ENCODE peak calls at places on chromosomes 11 and 22, in eight cellular contexts. M, L, E, G, T, Q, S and Z are unnamed samples.

GRCh38 chr22:28450109-28450508 is 229.5 kb downstream of the TTC28 start:
- DNase-seq in M (no peak), Q (no peak), E (no peak), S (no peak), L (no peak), G (no peak), T (no peak), Z (no peak)

GRCh38 chr22:39593931-39594285 is 23.4 kb downstream of the CACNA1I start:
- DNase-seq in M (no peak), E (no peak), T (no peak), S (no peak), G (no peak), L (no peak), Q (no peak), Z (no peak)

GRCh38 chr22:19636696-19637355 is 77.5 kb upstream of the SEPTIN5 start:
- DNase-seq in E (no peak), S (no peak), T (no peak), G (no peak), L (no peak), Q (no peak), M (no peak), Z (no peak)

GRCh38 chr22:23178512-23179254 is 1.6 kb upstream of the BCR start:
- DNase-seq in S (peak; percentile 75), E (no peak), L (peak; percentile 70), M (peak; percentile 51), Q (peak; percentile 65), G (peak; percentile 65), T (peak; percentile 63), Z (peak; percentile 51)

GRCh38 chr11:68998390-68998911 is 14.6 kb downstream of the MRGPRF start:
- DNase-seq in L (no peak), S (no peak), E (no peak), G (no peak), T (no peak), Q (peak; percentile 61), M (peak; percentile 9), Z (no peak)

GRCh38 chr11:4932751-4933150 is 8.6 kb upstream of the OR51G1 start:
- DNase-seq in M (no peak), Q (no peak), T (no peak), G (no peak), L (no peak), S (no peak), E (no peak), Z (no peak)

GRCh38 chr11:6480299-6480914 is 724 bp downstream of the ARFIP2 start:
- DNase-seq in E (no peak), S (peak; percentile 40), M (no peak), L (no peak), T (no peak), Q (no peak), G (peak; percentile 28), Z (no peak)

GRCh38 chr11:10107522-10107921 is 186.5 kb downstream of the SBF2 start:
- DNase-seq in E (no peak), T (no peak), S (no peak), Q (no peak), G (no peak), M (no peak), L (no peak), Z (no peak)

GRCh38 chr11:44863231-44863630 is 87.5 kb downstream of the TP53I11 start:
- DNase-seq in M (no peak), E (no peak), G (no peak), S (no peak), L (no peak), T (no peak), Q (no peak), Z (no peak)

GRCh38 chr11:102293873-102294601 is 23.2 kb upstream of the BIRC3 start:
- DNase-seq in G (no peak), E (no peak), S (no peak), Q (peak; percentile 17), T (no peak), L (no peak), M (no peak), Z (no peak)

GRCh38 chr11:28797536-28797935 is 689.3 kb downstream of the METTL15 start:
- DNase-seq in S (no peak), Q (no peak), M (no peak), L (no peak), T (no peak), G (no peak), E (no peak), Z (no peak)

GRCh38 chr11:106695506-106695905 is 322.8 kb downstream of the GUCY1A2 start:
- DNase-seq in E (peak; percentile 63), T (no peak), L (no peak), M (no peak), Q (no peak), S (no peak), G (peak; percentile 32), Z (no peak)

GRCh38 chr11:116925050-116925449 is 87.6 kb upstream of the APOA1 start:
- DNase-seq in E (no peak), T (no peak), L (no peak), M (no peak), Q (peak; percentile 21), G (no peak), S (no peak), Z (no peak)

GRCh38 chr11:108672113-108672512 is 7.2 kb downstream of the DDX10 start:
- DNase-seq in M (no peak), Q (no peak), G (no peak), E (no peak), L (no peak), S (no peak), T (no peak), Z (no peak)

GRCh38 chr11:130159139-130159538 is 443 bp upstream of the ST14 start:
- DNase-seq in Q (no peak), G (no peak), S (no peak), L (no peak), T (no peak), M (no peak), E (no peak), Z (no peak)

GRCh38 chr11:84261707-84262106 is 975.5 kb upstream of the CCDC90B start:
- DNase-seq in G (no peak), M (no peak), T (no peak), E (no peak), Q (no peak), L (no peak), S (no peak), Z (no peak)

GRCh38 chr11:3854660-3854976 is 846 bp upstream of the STIM1 start:
- DNase-seq in T (no peak), Q (no peak), L (no peak), G (no peak), E (no peak), M (no peak), S (no peak), Z (no peak)

GRCh38 chr22:48307941-48308340 is 1519.7 kb downstream of the BRD1 start:
- DNase-seq in M (no peak), G (no peak), T (no peak), E (no peak), L (no peak), S (no peak), Q (no peak), Z (no peak)
- H3K9me3 ChIP-seq in M (no peaks in the 10 kb centered on the region), G (no peaks in the 10 kb centered on the region), T (peaks cover 3% of the 10 kb centered on the region), E (peaks cover 77% of the 10 kb centered on the region), L (peaks cover 5% of the 10 kb centered on the region), S (peaks cover 13% of the 10 kb centered on the region), Q (peaks cover 14% of the 10 kb centered on the region), Z (peaks cover 14% of the 10 kb centered on the region)

DNA sequence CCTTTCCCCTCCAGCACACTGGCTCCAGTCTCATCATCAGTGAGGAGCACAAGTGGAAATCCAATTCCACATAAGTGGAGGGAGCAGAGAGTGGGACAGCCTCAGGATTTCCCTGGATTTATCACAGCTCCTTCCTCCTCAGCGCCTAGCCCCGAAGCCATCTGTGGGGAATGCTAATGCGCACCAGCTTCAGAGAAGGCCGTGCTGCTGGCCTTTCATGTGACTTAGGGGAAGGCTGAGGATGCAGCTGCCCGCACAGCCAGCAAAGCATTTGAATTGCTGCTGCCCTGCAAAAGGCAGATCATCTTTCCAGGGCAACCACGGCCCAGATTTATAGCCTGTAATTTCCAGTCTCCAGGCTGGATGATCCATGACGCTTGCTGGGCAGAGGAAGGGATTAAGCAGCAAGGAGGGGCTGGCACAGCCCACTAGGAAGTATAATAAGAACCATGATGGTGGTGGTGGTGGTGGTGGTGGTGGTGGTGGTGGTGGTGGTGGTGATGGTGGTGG is 29.9 kb downstream of the SYN3 start:
- DNase-seq in Q (no peak), S (no peak), G (no peak), M (no peak), E (no peak), L (no peak), T (no peak), Z (no peak)
- H3K9me3 ChIP-seq in Q (no peaks in the 10 kb centered on the region), S (no peaks in the 10 kb centered on the region), G (no peaks in the 10 kb centered on the region), M (no peaks in the 10 kb centered on the region), E (no peaks in the 10 kb centered on the region), L (peaks cover 3% of the 10 kb centered on the region), T (no peaks in the 10 kb centered on the region), Z (no peaks in the 10 kb centered on the region)

GRCh38 chr22:47458348-47458747 is 695.9 kb downstream of the TBC1D22A start:
- DNase-seq in T (no peak), S (no peak), M (no peak), L (no peak), E (no peak), Q (no peak), G (no peak), Z (no peak)
- H3K9me3 ChIP-seq in T (peaks cover 2% of the 10 kb centered on the region), S (peaks cover 18% of the 10 kb centered on the region), M (no peaks in the 10 kb centered on the region), L (peaks cover 9% of the 10 kb centered on the region), E (peaks cover 28% of the 10 kb centered on the region), Q (peaks cover 10% of the 10 kb centered on the region), G (no peaks in the 10 kb centered on the region), Z (peaks cover 6% of the 10 kb centered on the region)

DNA sequence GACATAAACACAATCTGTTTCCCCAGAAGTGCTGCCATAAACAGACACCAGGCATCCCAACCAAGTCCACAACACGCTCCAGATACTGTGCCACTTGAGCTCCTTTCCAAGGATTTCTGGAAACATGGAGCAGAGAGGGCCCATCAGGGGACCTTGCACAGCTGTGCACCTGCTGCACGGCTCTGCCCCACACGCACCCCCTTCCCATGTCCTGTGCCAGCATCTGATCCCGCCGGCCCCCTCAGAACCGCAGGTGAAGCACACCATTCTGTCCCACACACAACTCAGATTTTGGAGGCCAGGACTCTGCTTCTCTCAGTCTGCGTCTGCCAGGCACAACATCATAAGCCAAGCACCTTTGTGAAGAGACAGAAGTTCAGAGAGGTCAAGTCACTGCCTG is 856.2 kb downstream of the TBC1D22A start:
- DNase-seq in S (no peak), L (no peak), M (no peak), E (no peak), T (no peak), G (no peak), Q (no peak), Z (no peak)
- H3K9me3 ChIP-seq in S (no peaks in the 10 kb centered on the region), L (peaks cover 3% of the 10 kb centered on the region), M (no peaks in the 10 kb centered on the region), E (peaks cover 77% of the 10 kb centered on the region), T (no peaks in the 10 kb centered on the region), G (no peaks in the 10 kb centered on the region), Q (no peaks in the 10 kb centered on the region), Z (no peaks in the 10 kb centered on the region)

GRCh38 chr11:1211838-1212237 is 11.0 kb upstream of the MUC5B start:
- DNase-seq in S (no peak), G (no peak), E (no peak), L (no peak), Q (no peak), M (no peak), T (no peak), Z (no peak)
- H3K9me3 ChIP-seq in S (peaks cover 35% of the 10 kb centered on the region), G (no peaks in the 10 kb centered on the region), E (peaks cover 32% of the 10 kb centered on the region), L (peaks cover 16% of the 10 kb centered on the region), Q (peaks cover 6% of the 10 kb centered on the region), M (no peaks in the 10 kb centered on the region), T (peaks cover 25% of the 10 kb centered on the region), Z (peaks cover 35% of the 10 kb centered on the region)

GRCh38 chr11:22795914-22796313 is 33.7 kb downstream of the SVIP start:
- DNase-seq in G (no peak), L (no peak), T (no peak), E (no peak), M (no peak), S (no peak), Q (no peak), Z (no peak)
- H3K9me3 ChIP-seq in G (no peaks in the 10 kb centered on the region), L (no peaks in the 10 kb centered on the region), T (no peaks in the 10 kb centered on the region), E (no peaks in the 10 kb centered on the region), M (no peaks in the 10 kb centered on the region), S (no peaks in the 10 kb centered on the region), Q (no peaks in the 10 kb centered on the region), Z (no peaks in the 10 kb centered on the region)